ENCODE peak calls at places on chromosomes 3 and 15, in four cellular contexts. One of them, this sample, is unnamed.
A peak's percentile ranks its signal among the peaks of the same experiment; 100 is the strongest.

GRCh38 chr3:10783360-10784346 is 32.4 kb upstream of the SLC6A11 start:
- DNase-seq in naive thymus-derived CD4-positive, alpha-beta T cell: no peak
- DNase-seq in tibial artery: no peak
- DNase-seq in left ventricle myocardium inferior: no peak
- DNase-seq in this sample: peak; percentile 56

GRCh38 chr3:43863966-43864933 is 173.5 kb downstream of the ABHD5 start:
- DNase-seq in naive thymus-derived CD4-positive, alpha-beta T cell: no peak
- DNase-seq in tibial artery: peak; percentile 31
- DNase-seq in left ventricle myocardium inferior: no peak
- DNase-seq in this sample: no peak

GRCh38 chr15:101325263-101326025 is 30.4 kb upstream of the SNRPA1 start:
- DNase-seq in naive thymus-derived CD4-positive, alpha-beta T cell: no peak
- DNase-seq in tibial artery: peak; percentile 39
- DNase-seq in left ventricle myocardium inferior: no peak
- DNase-seq in this sample: no peak

GRCh38 chr3:38126121-38126892 is 10.6 kb downstream of the ACAA1 start:
- DNase-seq in naive thymus-derived CD4-positive, alpha-beta T cell: no peak
- DNase-seq in tibial artery: no peak
- DNase-seq in left ventricle myocardium inferior: no peak
- DNase-seq in this sample: no peak

GRCh38 chr3:122410639-122411038 is 5.2 kb downstream of the WDR5B start:
- DNase-seq in naive thymus-derived CD4-positive, alpha-beta T cell: no peak
- DNase-seq in tibial artery: no peak
- DNase-seq in left ventricle myocardium inferior: no peak
- DNase-seq in this sample: no peak

GRCh38 chr3:133444071-133444774 is 44.4 kb downstream of the BFSP2 start:
- DNase-seq in naive thymus-derived CD4-positive, alpha-beta T cell: no peak
- DNase-seq in tibial artery: no peak
- DNase-seq in left ventricle myocardium inferior: no peak
- DNase-seq in this sample: no peak

GRCh38 chr15:77852241-77853007 is 219.7 kb upstream of the LINGO1 start:
- DNase-seq in naive thymus-derived CD4-positive, alpha-beta T cell: no peak
- DNase-seq in tibial artery: peak; percentile 39
- DNase-seq in left ventricle myocardium inferior: no peak
- DNase-seq in this sample: no peak

GRCh38 chr3:107916166-107916565 is 174.7 kb downstream of the CD47 start:
- DNase-seq in naive thymus-derived CD4-positive, alpha-beta T cell: no peak
- DNase-seq in tibial artery: no peak
- DNase-seq in left ventricle myocardium inferior: no peak
- DNase-seq in this sample: no peak

GRCh38 chr3:149179225-149179624 is 42.4 kb downstream of the CP start:
- DNase-seq in naive thymus-derived CD4-positive, alpha-beta T cell: no peak
- DNase-seq in tibial artery: no peak
- DNase-seq in left ventricle myocardium inferior: no peak
- DNase-seq in this sample: no peak

GRCh38 chr3:50605901-50606326 is 5.7 kb downstream of the CISH start:
- DNase-seq in naive thymus-derived CD4-positive, alpha-beta T cell: no peak
- DNase-seq in tibial artery: no peak
- DNase-seq in left ventricle myocardium inferior: no peak
- DNase-seq in this sample: no peak

GRCh38 chr3:178847170-178847569 is 224.4 kb downstream of the ZMAT3 start:
- DNase-seq in naive thymus-derived CD4-positive, alpha-beta T cell: no peak
- DNase-seq in tibial artery: no peak
- DNase-seq in left ventricle myocardium inferior: no peak
- DNase-seq in this sample: no peak

GRCh38 chr3:188974856-188975611 is 196.7 kb upstream of the TPRG1 start:
- DNase-seq in naive thymus-derived CD4-positive, alpha-beta T cell: no peak
- DNase-seq in tibial artery: no peak
- DNase-seq in left ventricle myocardium inferior: no peak
- DNase-seq in this sample: no peak

GRCh38 chr3:191952186-191952585 is 491.2 kb downstream of the PYDC2 start:
- DNase-seq in naive thymus-derived CD4-positive, alpha-beta T cell: no peak
- DNase-seq in tibial artery: no peak
- DNase-seq in left ventricle myocardium inferior: no peak
- DNase-seq in this sample: no peak

GRCh38 chr15:38589502-38589901 is 24.9 kb upstream of the RASGRP1 start:
- DNase-seq in naive thymus-derived CD4-positive, alpha-beta T cell: no peak
- DNase-seq in tibial artery: no peak
- DNase-seq in left ventricle myocardium inferior: no peak
- DNase-seq in this sample: peak; percentile 47

GRCh38 chr3:61901481-61901880 is 340.1 kb downstream of the PTPRG start:
- DNase-seq in naive thymus-derived CD4-positive, alpha-beta T cell: no peak
- DNase-seq in tibial artery: no peak
- DNase-seq in left ventricle myocardium inferior: no peak
- DNase-seq in this sample: no peak

GRCh38 chr3:18224406-18224805 is 200.7 kb downstream of the SATB1 start:
- DNase-seq in naive thymus-derived CD4-positive, alpha-beta T cell: no peak
- DNase-seq in tibial artery: no peak
- DNase-seq in left ventricle myocardium inferior: no peak
- DNase-seq in this sample: no peak

GRCh38 chr3:128424508-128425069 is 42.1 kb downstream of the DNAJB8 start:
- DNase-seq in naive thymus-derived CD4-positive, alpha-beta T cell: no peak
- DNase-seq in tibial artery: no peak
- DNase-seq in left ventricle myocardium inferior: no peak
- DNase-seq in this sample: no peak

GRCh38 chr3:12948371-12948770 is 107.0 kb upstream of the RPL32 start:
- DNase-seq in naive thymus-derived CD4-positive, alpha-beta T cell: no peak
- DNase-seq in tibial artery: no peak
- DNase-seq in left ventricle myocardium inferior: no peak
- DNase-seq in this sample: no peak

GRCh38 chr15:57364282-57365007 is 11.9 kb upstream of the CGNL1 start:
- DNase-seq in naive thymus-derived CD4-positive, alpha-beta T cell: no peak
- DNase-seq in tibial artery: no peak
- DNase-seq in left ventricle myocardium inferior: no peak
- DNase-seq in this sample: no peak

GRCh38 chr3:23966308-23966707 is 21.2 kb downstream of the NR1D2 start:
- DNase-seq in naive thymus-derived CD4-positive, alpha-beta T cell: no peak
- DNase-seq in tibial artery: no peak
- DNase-seq in left ventricle myocardium inferior: no peak
- DNase-seq in this sample: no peak

GRCh38 chr15:66883322-66883911 is 181.4 kb downstream of the SMAD6 start:
- DNase-seq in naive thymus-derived CD4-positive, alpha-beta T cell: peak; percentile 8
- DNase-seq in tibial artery: peak; percentile 97
- DNase-seq in left ventricle myocardium inferior: peak; percentile 90
- DNase-seq in this sample: peak; percentile 77

GRCh38 chr15:35362195-35362829 is 183.7 kb downstream of the DPH6 start:
- DNase-seq in naive thymus-derived CD4-positive, alpha-beta T cell: no peak
- DNase-seq in tibial artery: no peak
- DNase-seq in left ventricle myocardium inferior: no peak
- DNase-seq in this sample: no peak

GRCh38 chr3:10804183-10804648 is 11.8 kb upstream of the SLC6A11 start:
- DNase-seq in naive thymus-derived CD4-positive, alpha-beta T cell: no peak
- DNase-seq in tibial artery: no peak
- DNase-seq in left ventricle myocardium inferior: no peak
- DNase-seq in this sample: peak; percentile 79

GRCh38 chr3:191376742-191377141 is 46.4 kb upstream of the UTS2B start:
- DNase-seq in naive thymus-derived CD4-positive, alpha-beta T cell: no peak
- DNase-seq in tibial artery: no peak
- DNase-seq in left ventricle myocardium inferior: no peak
- DNase-seq in this sample: no peak

GRCh38 chr3:60935709-60936108 is 315.5 kb downstream of the FHIT start:
- DNase-seq in naive thymus-derived CD4-positive, alpha-beta T cell: no peak
- DNase-seq in tibial artery: no peak
- DNase-seq in left ventricle myocardium inferior: no peak
- DNase-seq in this sample: no peak

GRCh38 chr3:76403556-76403955 is 618.2 kb upstream of the ZNF717 start:
- DNase-seq in naive thymus-derived CD4-positive, alpha-beta T cell: no peak
- DNase-seq in tibial artery: no peak
- DNase-seq in left ventricle myocardium inferior: no peak
- DNase-seq in this sample: no peak

GRCh38 chr3:57544181-57545125 is at the start of gene DNAH12:
- DNase-seq in naive thymus-derived CD4-positive, alpha-beta T cell: no peak
- DNase-seq in tibial artery: no peak
- DNase-seq in left ventricle myocardium inferior: no peak
- DNase-seq in this sample: peak; percentile 77

GRCh38 chr15:96270581-96271172 is 59.8 kb upstream of the NR2F2 start:
- DNase-seq in naive thymus-derived CD4-positive, alpha-beta T cell: no peak
- DNase-seq in tibial artery: no peak
- DNase-seq in left ventricle myocardium inferior: no peak
- DNase-seq in this sample: peak; percentile 20

GRCh38 chr15:67177750-67178149 is 76.7 kb downstream of the AAGAB start:
- DNase-seq in naive thymus-derived CD4-positive, alpha-beta T cell: no peak
- DNase-seq in tibial artery: peak; percentile 43
- DNase-seq in left ventricle myocardium inferior: no peak
- DNase-seq in this sample: no peak

GRCh38 chr15:38905634-38906033 is 341.0 kb upstream of the RASGRP1 start:
- DNase-seq in naive thymus-derived CD4-positive, alpha-beta T cell: no peak
- DNase-seq in tibial artery: no peak
- DNase-seq in left ventricle myocardium inferior: no peak
- DNase-seq in this sample: no peak

GRCh38 chr3:119673875-119674274 is 3.3 kb downstream of the COX17 start:
- DNase-seq in naive thymus-derived CD4-positive, alpha-beta T cell: no peak
- DNase-seq in tibial artery: no peak
- DNase-seq in left ventricle myocardium inferior: no peak
- DNase-seq in this sample: no peak

GRCh38 chr15:100596792-100597191 is 5.2 kb downstream of the LINS1 start:
- DNase-seq in naive thymus-derived CD4-positive, alpha-beta T cell: peak; percentile 87
- DNase-seq in tibial artery: no peak
- DNase-seq in left ventricle myocardium inferior: no peak
- DNase-seq in this sample: no peak

GRCh38 chr3:63857311-63857710 is 6.3 kb downstream of the THOC7 start:
- DNase-seq in naive thymus-derived CD4-positive, alpha-beta T cell: no peak
- DNase-seq in tibial artery: no peak
- DNase-seq in left ventricle myocardium inferior: no peak
- DNase-seq in this sample: no peak

GRCh38 chr15:81225161-81225671 is 28.5 kb downstream of the IL16 start:
- DNase-seq in naive thymus-derived CD4-positive, alpha-beta T cell: no peak
- DNase-seq in tibial artery: peak; percentile 85
- DNase-seq in left ventricle myocardium inferior: peak; percentile 64
- DNase-seq in this sample: no peak

GRCh38 chr3:183254816-183255730 is 2.0 kb downstream of the B3GNT5 start:
- DNase-seq in naive thymus-derived CD4-positive, alpha-beta T cell: no peak
- DNase-seq in tibial artery: no peak
- DNase-seq in left ventricle myocardium inferior: no peak
- DNase-seq in this sample: no peak

GRCh38 chr3:170277833-170278586 is 55.8 kb downstream of the PRKCI start:
- DNase-seq in naive thymus-derived CD4-positive, alpha-beta T cell: no peak
- DNase-seq in tibial artery: no peak
- DNase-seq in left ventricle myocardium inferior: no peak
- DNase-seq in this sample: no peak

GRCh38 chr3:31102196-31102879 is 207.9 kb upstream of the GADL1 start:
- DNase-seq in naive thymus-derived CD4-positive, alpha-beta T cell: peak; percentile 39
- DNase-seq in tibial artery: no peak
- DNase-seq in left ventricle myocardium inferior: no peak
- DNase-seq in this sample: no peak

GRCh38 chr15:75200765-75201608 is 695 bp upstream of the C15orf39 start:
- DNase-seq in naive thymus-derived CD4-positive, alpha-beta T cell: peak; percentile 42
- DNase-seq in tibial artery: peak; percentile 80
- DNase-seq in left ventricle myocardium inferior: no peak
- DNase-seq in this sample: peak; percentile 94

GRCh38 chr15:72220678-72221077 is 10.3 kb downstream of the PKM start:
- DNase-seq in naive thymus-derived CD4-positive, alpha-beta T cell: no peak
- DNase-seq in tibial artery: no peak
- DNase-seq in left ventricle myocardium inferior: no peak
- DNase-seq in this sample: no peak
- H3K36me3 ChIP-seq in naive thymus-derived CD4-positive, alpha-beta T cell: peaks cover 32% of the 10 kb centered on the region
- H3K36me3 ChIP-seq in tibial artery: peaks cover 33% of the 10 kb centered on the region
- H3K36me3 ChIP-seq in left ventricle myocardium inferior: peaks cover 46% of the 10 kb centered on the region
- H3K36me3 ChIP-seq in this sample: peaks cover 6% of the 10 kb centered on the region

DNA sequence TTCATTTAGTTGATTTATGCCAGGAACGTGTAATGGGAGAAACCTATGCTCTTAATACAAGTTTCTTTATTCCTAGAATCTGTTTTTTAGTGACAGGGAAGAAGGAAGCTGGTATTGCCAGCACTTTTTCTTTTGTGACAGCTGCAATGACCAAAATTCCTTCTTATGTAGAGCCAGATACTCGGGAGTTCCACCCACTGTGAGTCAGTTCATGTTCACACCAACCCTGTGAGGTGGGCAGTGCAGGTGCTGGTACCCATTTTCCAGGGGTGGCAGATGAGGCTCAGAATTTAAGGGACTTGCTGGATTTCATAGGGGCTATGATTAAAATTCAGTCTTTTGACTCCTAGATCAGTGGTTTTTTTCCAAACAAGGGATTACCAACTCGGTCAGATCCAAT is 34.7 kb downstream of the OXNAD1 start:
- DNase-seq in naive thymus-derived CD4-positive, alpha-beta T cell: no peak
- DNase-seq in tibial artery: no peak
- DNase-seq in left ventricle myocardium inferior: no peak
- DNase-seq in this sample: no peak
- H3K36me3 ChIP-seq in naive thymus-derived CD4-positive, alpha-beta T cell: peaks cover 10% of the 10 kb centered on the region
- H3K36me3 ChIP-seq in tibial artery: peaks cover 21% of the 10 kb centered on the region
- H3K36me3 ChIP-seq in left ventricle myocardium inferior: peaks cover 34% of the 10 kb centered on the region
- H3K36me3 ChIP-seq in this sample: no peaks in the 10 kb centered on the region

GRCh38 chr15:89118481-89118989 is 30.3 kb downstream of the ABHD2 start:
- DNase-seq in naive thymus-derived CD4-positive, alpha-beta T cell: no peak
- DNase-seq in tibial artery: no peak
- DNase-seq in left ventricle myocardium inferior: no peak
- DNase-seq in this sample: no peak
- H3K36me3 ChIP-seq in naive thymus-derived CD4-positive, alpha-beta T cell: peaks cover 6% of the 10 kb centered on the region
- H3K36me3 ChIP-seq in tibial artery: peaks cover 29% of the 10 kb centered on the region
- H3K36me3 ChIP-seq in left ventricle myocardium inferior: peaks cover 60% of the 10 kb centered on the region
- H3K36me3 ChIP-seq in this sample: peaks cover 5% of the 10 kb centered on the region

GRCh38 chr15:22942877-22943276 is 37.3 kb downstream of the CYFIP1 start:
- DNase-seq in naive thymus-derived CD4-positive, alpha-beta T cell: no peak
- DNase-seq in tibial artery: no peak
- DNase-seq in left ventricle myocardium inferior: no peak
- DNase-seq in this sample: no peak
- H3K36me3 ChIP-seq in naive thymus-derived CD4-positive, alpha-beta T cell: no peaks in the 10 kb centered on the region
- H3K36me3 ChIP-seq in tibial artery: peaks cover 74% of the 10 kb centered on the region
- H3K36me3 ChIP-seq in left ventricle myocardium inferior: peaks cover 69% of the 10 kb centered on the region
- H3K36me3 ChIP-seq in this sample: peaks cover 13% of the 10 kb centered on the region

This sample was measured in Caco-2.